ENCODE peak calls at places on chromosomes 1 and 21, in ten cellular contexts. G, S, A, U, B, C, I, W, L and Q are unnamed samples.

GRCh38 chr1:157089789-157090188 is 9.8 kb downstream of the ETV3L start:
- DNase-seq in G (no peak), S (no peak), A (no peak), U (no peak), B (no peak), C (no peak), I (no peak), W (no peak), L (no peak), Q (no peak)

GRCh38 chr1:168772428-168772827 is 43.4 kb upstream of the DPT start:
- DNase-seq in G (no peak), S (no peak), A (no peak), U (no peak), B (no peak), C (no peak), I (no peak), W (no peak), L (peak; percentile 25), Q (no peak)

GRCh38 chr1:169906938-169907337 is 13.2 kb upstream of the SCYL3 start:
- DNase-seq in G (no peak), S (no peak), A (no peak), U (peak; percentile 80), B (no peak), C (no peak), I (peak; percentile 23), W (no peak), L (peak; percentile 48), Q (no peak)

GRCh38 chr21:43639470-43640178 is 19.7 kb downstream of the HSF2BP start:
- DNase-seq in G (peak; percentile 68), S (no peak), A (no peak), U (peak; percentile 91), B (no peak), C (no peak), I (peak; percentile 59), W (no peak), L (peak; percentile 95), Q (no peak)

GRCh38 chr1:109815809-109816791 is 52.4 kb upstream of the EPS8L3 start:
- DNase-seq in G (no peak), S (no peak), A (peak; percentile 69), U (no peak), B (peak; percentile 82), C (peak; percentile 82), I (no peak), W (no peak), L (no peak), Q (no peak)

GRCh38 chr1:3501856-3502665 is 47.6 kb downstream of the ARHGEF16 start:
- DNase-seq in G (peak; percentile 31), S (peak; percentile 96), A (peak; percentile 82), U (no peak), B (peak; percentile 74), C (no peak), I (peak; percentile 51), W (peak; percentile 74), L (peak; percentile 17), Q (peak; percentile 73)

GRCh38 chr1:174818951-174819350 is 180.8 kb upstream of the CACYBP start:
- DNase-seq in G (peak; percentile 52), S (no peak), A (no peak), U (no peak), B (no peak), C (no peak), I (peak; percentile 62), W (no peak), L (no peak), Q (no peak)

GRCh38 chr1:241499910-241500309 is 19.6 kb downstream of the FH start:
- DNase-seq in G (peak; percentile 56), S (peak; percentile 23), A (no peak), U (peak; percentile 36), B (no peak), C (peak; percentile 29), I (peak; percentile 82), W (no peak), L (peak; percentile 77), Q (peak; percentile 49)

GRCh38 chr1:219031821-219032220 is 141.9 kb upstream of the LYPLAL1 start:
- DNase-seq in G (no peak), S (no peak), A (no peak), U (no peak), B (no peak), C (no peak), I (peak; percentile 64), W (no peak), L (no peak), Q (no peak)

GRCh38 chr1:156337888-156338179 is 258 bp downstream of the CCT3 start:
- DNase-seq in G (no peak), S (no peak), A (no peak), U (no peak), B (no peak), C (no peak), I (no peak), W (no peak), L (no peak), Q (no peak)

GRCh38 chr1:204435246-204435885 is 23.7 kb upstream of the PPP1R15B start:
- DNase-seq in G (peak; percentile 32), S (no peak), A (no peak), U (peak; percentile 77), B (no peak), C (no peak), I (no peak), W (no peak), L (peak; percentile 82), Q (no peak)

GRCh38 chr1:226863446-226863845 is 7.0 kb upstream of the PSEN2 start:
- DNase-seq in G (peak; percentile 81), S (peak; percentile 46), A (no peak), U (no peak), B (no peak), C (no peak), I (peak; percentile 83), W (peak; percentile 23), L (peak; percentile 52), Q (no peak)

GRCh38 chr1:34406377-34406776 is 229.7 kb downstream of the C1orf94 start:
- DNase-seq in G (no peak), S (no peak), A (no peak), U (no peak), B (no peak), C (no peak), I (no peak), W (no peak), L (no peak), Q (no peak)

GRCh38 chr1:51355382-51355781 is 25.0 kb upstream of the TTC39A start:
- DNase-seq in G (no peak), S (no peak), A (no peak), U (no peak), B (no peak), C (no peak), I (no peak), W (no peak), L (no peak), Q (no peak)

GRCh38 chr1:10634075-10634427 is 159.3 kb downstream of the PEX14 start:
- DNase-seq in G (no peak), S (no peak), A (no peak), U (no peak), B (no peak), C (no peak), I (no peak), W (no peak), L (no peak), Q (no peak)

GRCh38 chr1:77416692-77417450 is 135.1 kb downstream of the AK5 start:
- DNase-seq in G (peak; percentile 51), S (peak; percentile 27), A (no peak), U (no peak), B (no peak), C (no peak), I (peak; percentile 68), W (no peak), L (peak; percentile 39), Q (no peak)

GRCh38 chr1:21779613-21780521 is 3.1 kb downstream of the USP48 start:
- DNase-seq in G (no peak), S (no peak), A (no peak), U (no peak), B (peak; percentile 44), C (no peak), I (no peak), W (no peak), L (no peak), Q (no peak)

GRCh38 chr1:18974616-18975015 is 18.1 kb upstream of the IFFO2 start:
- DNase-seq in G (no peak), S (no peak), A (no peak), U (no peak), B (no peak), C (no peak), I (no peak), W (no peak), L (no peak), Q (no peak)

GRCh38 chr1:86247553-86248279 is 91.1 kb upstream of the COL24A1 start:
- DNase-seq in G (peak; percentile 36), S (peak; percentile 26), A (no peak), U (peak; percentile 14), B (no peak), C (peak; percentile 95), I (no peak), W (no peak), L (no peak), Q (no peak)

GRCh38 chr1:2946291-2946690 is 75.0 kb upstream of the ACTRT2 start:
- DNase-seq in G (no peak), S (no peak), A (no peak), U (no peak), B (no peak), C (no peak), I (no peak), W (no peak), L (no peak), Q (no peak)